ENCODE peak calls at places on chromosomes 6 and 20, in five cellular contexts. T is activated naive CD8-positive, alpha-beta T cell treated with anti-CD3 and anti-CD28 coated beads, Interleukin-2, amount 50 U/mL, for 24 hours; J is activated CD4-positive, alpha-beta T cell treated with anti-CD3 and anti-CD28 coated beads, Interleukin-2, amount 10 ng/mL, durations not matched to agents 7 days and 5 days; M is Kasumi-1; S is Right ventricle myocardium superior. W is an unnamed sample.

GRCh38 chr6:111884068-111884467 is 10.8 kb upstream of the FYN start:
- DNase-seq in S (no peak), M (no peak), J (no peak), T (no peak), W (no peak)

GRCh38 chr20:61690993-61691840 is 374.5 kb downstream of the TAF4 start:
- DNase-seq in S (no peak), T (no peak), J (no peak), M (no peak), W (no peak)

GRCh38 chr6:142489722-142490610 is 188.2 kb downstream of the ADGRG6 start:
- DNase-seq in J (no peak), M (no peak), T (no peak), S (no peak), W (no peak)

GRCh38 chr20:38975539-38976120 is 13.5 kb downstream of the DHX35 start:
- DNase-seq in T (no peak), J (no peak), S (no peak), M (no peak), W (no peak)

GRCh38 chr6:44704240-44705150 is 317.0 kb downstream of the CDC5L start:
- DNase-seq in M (no peak), T (peak), J (peak), S (no peak), W (no peak)

GRCh38 chr20:48818481-48818987 is 9.3 kb downstream of the PREX1 start:
- DNase-seq in J (peak), S (no peak), M (no peak), T (peak), W (no peak)

GRCh38 chr6:43338243-43338642 is 29.6 kb upstream of the CRIP3 start:
- DNase-seq in J (no peak), M (no peak), T (no peak), S (no peak), W (no peak)

GRCh38 chr6:38716825-38717224 is 1.7 kb downstream of the DNAH8 start:
- DNase-seq in M (no peak), J (no peak), T (no peak), S (no peak), W (no peak)

GRCh38 chr6:13485923-13486557 is 1.4 kb downstream of the GFOD1 start:
- DNase-seq in J (peak), T (peak), S (peak), M (peak), W (no peak)

GRCh38 chr6:65776332-65776731 is 69.3 kb upstream of the EYS start:
- DNase-seq in J (no peak), M (no peak), T (no peak), S (no peak), W (no peak)

GRCh38 chr6:12208190-12208589 is 82.0 kb upstream of the EDN1 start:
- DNase-seq in T (no peak), M (peak), S (peak), J (no peak), W (no peak)

GRCh38 chr20:34065260-34065659 is 46.8 kb downstream of the EIF2S2 start:
- DNase-seq in J (no peak), S (no peak), M (no peak), T (no peak), W (no peak)

GRCh38 chr6:10793695-10794094 is 44.6 kb downstream of the MAK start:
- DNase-seq in S (no peak), T (no peak), M (no peak), J (no peak), W (no peak)

GRCh38 chr20:4610871-4611270 is 110.8 kb upstream of the PRND start:
- DNase-seq in T (no peak), M (no peak), J (no peak), S (no peak), W (no peak)

GRCh38 chr6:67506352-67506751 is 1128.7 kb upstream of the ADGRB3 start:
- DNase-seq in J (no peak), S (no peak), M (no peak), T (no peak), W (no peak)

GRCh38 chr6:65646494-65647035 is 60.5 kb downstream of the EYS start:
- DNase-seq in T (no peak), S (no peak), J (no peak), M (peak), W (no peak)

GRCh38 chr6:93407186-93407585 is 12.2 kb downstream of the EPHA7 start:
- DNase-seq in M (no peak), J (no peak), S (no peak), T (no peak), W (no peak)

GRCh38 chr6:111686249-111686997 is 80.7 kb upstream of the TRAF3IP2 start:
- DNase-seq in T (no peak), J (no peak), S (peak), M (no peak), W (no peak)

GRCh38 chr20:63101781-63102719 is 95.3 kb upstream of the BHLHE23 start:
- DNase-seq in T (peak), J (peak), M (no peak), S (peak), W (peak)

GRCh38 chr6:33988121-33989015 is 157.5 kb downstream of the GRM4 start:
- DNase-seq in T (no peak), S (no peak), M (no peak), J (no peak), W (no peak)

GRCh38 chr6:6712258-6712978 is 123.9 kb downstream of the LY86 start:
- DNase-seq in T (no peak), M (peak), J (no peak), S (no peak), W (no peak)

GRCh38 chr6:118451839-118452238 is 96.3 kb upstream of the PLN start:
- DNase-seq in S (no peak), M (no peak), J (no peak), T (no peak), W (no peak)

GRCh38 chr6:37308084-37308817 is 45.5 kb upstream of the RNF8 start:
- DNase-seq in S (no peak), J (no peak), M (no peak), T (no peak), W (no peak)

GRCh38 chr20:47108994-47109393 is 214.4 kb downstream of the EYA2 start:
- DNase-seq in S (no peak), J (no peak), M (no peak), T (no peak), W (no peak)

GRCh38 chr6:49764571-49765236 is 20.5 kb upstream of the CRISP3 start:
- DNase-seq in M (no peak), T (no peak), J (no peak), S (no peak), W (no peak)

W was measured in central memory CD8-positive, alpha-beta T cell.